ENCODE peak calls at places on chromosome 1, in four cellular contexts. T is astrocyte, D is WERI-Rb-1, J is mesenchymal stem cell. V is an unnamed sample.
A peak's percentile ranks its signal among the peaks of the same experiment; 100 is the strongest.

GRCh38 chr1:38361566-38361965 is 315.0 kb upstream of the POU3F1 start:
- DNase-seq in T (no peak), D (no peak), J (no peak), V (no peak)

GRCh38 chr1:110060034-110060661 is 10.3 kb downstream of the ALX3 start:
- DNase-seq in T (no peak), D (peak; percentile 68), J (peak; percentile 30), V (peak; percentile 74)

GRCh38 chr1:65512967-65513777 is 92.7 kb downstream of the LEPR start:
- DNase-seq in T (no peak), D (no peak), J (peak; percentile 33), V (no peak)

GRCh38 chr1:67347688-67348472 is 40.2 kb downstream of the IL12RB2 start:
- DNase-seq in T (peak; percentile 69), D (peak; percentile 57), J (peak; percentile 59), V (peak; percentile 32)

GRCh38 chr1:196609114-196609737 is 986 bp upstream of the KCNT2 start:
- DNase-seq in T (no peak), D (peak; percentile 89), J (no peak), V (no peak)

GRCh38 chr1:115337276-115337632 is 795 bp downstream of the NGF start:
- DNase-seq in T (no peak), D (peak; percentile 24), J (no peak), V (no peak)

GRCh38 chr1:99327357-99327756 is 63.1 kb downstream of the PLPPR4 start:
- DNase-seq in T (no peak), D (no peak), J (no peak), V (no peak)

GRCh38 chr1:226643167-226643566 is 94.6 kb downstream of the STUM start:
- DNase-seq in T (peak; percentile 82), D (no peak), J (peak; percentile 73), V (peak; percentile 38)

GRCh38 chr1:16430598-16430997 is 6.6 kb downstream of the SPATA21 start:
- DNase-seq in T (no peak), D (no peak), J (no peak), V (peak; percentile 25)

GRCh38 chr1:91655912-91656449 is 155.3 kb downstream of the CDC7 start:
- DNase-seq in T (no peak), D (no peak), J (no peak), V (no peak)

GRCh38 chr1:96978867-96979266 is 257.3 kb downstream of the PTBP2 start:
- DNase-seq in T (no peak), D (no peak), J (no peak), V (no peak)

GRCh38 chr1:243471754-243472725 is 216.2 kb downstream of the SDCCAG8 start:
- DNase-seq in T (peak; percentile 60), D (no peak), J (no peak), V (no peak)

GRCh38 chr1:236301958-236302335 is 20.2 kb upstream of the ERO1B start:
- DNase-seq in T (no peak), D (no peak), J (no peak), V (no peak)

GRCh38 chr1:236302941-236303340 is 21.2 kb upstream of the ERO1B start:
- DNase-seq in T (no peak), D (no peak), J (no peak), V (no peak)

GRCh38 chr1:236307437-236307836 is 25.7 kb upstream of the ERO1B start:
- DNase-seq in T (no peak), D (no peak), J (no peak), V (no peak)

GRCh38 chr1:236303675-236304074 is 21.9 kb upstream of the ERO1B start:
- DNase-seq in T (no peak), D (no peak), J (no peak), V (no peak)

GRCh38 chr1:236304682-236305081 is 22.9 kb upstream of the ERO1B start:
- DNase-seq in T (no peak), D (no peak), J (no peak), V (no peak)
- H3K9me3 ChIP-seq in T (no peaks in the 10 kb centered on the region), D (peaks cover 7% of the 10 kb centered on the region), J (no peaks in the 10 kb centered on the region), V (no peaks in the 10 kb centered on the region)

DNA sequence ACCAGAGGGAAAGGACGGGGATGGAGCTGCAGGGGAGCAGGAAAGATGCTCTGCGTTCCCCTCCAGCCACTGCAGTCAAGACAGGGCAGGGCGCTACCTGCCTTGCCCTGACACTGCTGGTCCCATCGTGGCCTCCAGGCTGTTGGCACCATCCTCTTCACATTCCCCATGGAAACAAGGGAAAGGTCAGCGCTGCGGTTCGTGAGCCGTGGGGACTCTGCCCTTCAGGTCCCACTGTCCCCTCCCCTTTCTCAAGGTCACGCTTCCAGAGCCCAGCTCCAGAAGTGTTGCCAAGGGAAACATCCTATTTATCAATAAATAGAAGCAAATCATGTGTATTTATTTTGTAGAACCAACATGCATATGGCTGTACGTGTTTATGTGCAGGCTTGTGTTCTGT is 56.0 kb downstream of the PGBD5 start:
- DNase-seq in T (no peak), D (no peak), J (no peak), V (no peak)
- H3K9me3 ChIP-seq in T (peaks cover 2% of the 10 kb centered on the region), D (no peaks in the 10 kb centered on the region), J (no peaks in the 10 kb centered on the region), V (no peaks in the 10 kb centered on the region)

DNA sequence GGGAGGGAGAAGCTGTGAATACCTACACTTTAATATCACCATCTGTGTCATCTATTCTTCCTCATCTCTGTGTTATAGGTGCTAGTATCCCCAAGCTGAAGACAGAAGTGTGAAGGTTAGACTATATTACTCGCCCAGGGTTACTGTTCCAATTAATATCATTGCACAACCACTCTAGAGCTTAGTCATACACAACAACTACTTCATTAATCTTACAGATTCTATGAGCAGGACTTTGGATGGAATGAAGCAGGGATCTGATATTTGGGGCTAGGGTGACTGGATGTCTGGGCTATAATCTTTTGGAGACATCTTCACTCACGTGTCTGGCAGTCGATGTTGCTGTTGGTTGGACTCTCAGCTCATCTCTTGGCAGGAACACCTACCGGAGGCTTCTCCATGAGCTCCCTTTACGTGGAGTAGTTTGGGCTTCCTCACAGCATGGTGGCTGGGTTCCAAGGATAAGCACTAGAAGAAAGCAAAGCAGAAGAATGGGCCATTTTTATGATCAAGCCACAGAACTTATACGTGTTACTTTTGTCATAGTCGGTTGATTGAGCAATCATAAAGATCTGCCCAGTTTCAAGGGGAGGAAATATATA is 519.2 kb upstream of the B3GALT2 start:
- DNase-seq in T (peak; percentile 60), D (no peak), J (peak; percentile 38), V (peak; percentile 61)
- H3K9me3 ChIP-seq in T (no peaks in the 10 kb centered on the region), D (no peaks in the 10 kb centered on the region), J (no peaks in the 10 kb centered on the region), V (no peaks in the 10 kb centered on the region)

DNA sequence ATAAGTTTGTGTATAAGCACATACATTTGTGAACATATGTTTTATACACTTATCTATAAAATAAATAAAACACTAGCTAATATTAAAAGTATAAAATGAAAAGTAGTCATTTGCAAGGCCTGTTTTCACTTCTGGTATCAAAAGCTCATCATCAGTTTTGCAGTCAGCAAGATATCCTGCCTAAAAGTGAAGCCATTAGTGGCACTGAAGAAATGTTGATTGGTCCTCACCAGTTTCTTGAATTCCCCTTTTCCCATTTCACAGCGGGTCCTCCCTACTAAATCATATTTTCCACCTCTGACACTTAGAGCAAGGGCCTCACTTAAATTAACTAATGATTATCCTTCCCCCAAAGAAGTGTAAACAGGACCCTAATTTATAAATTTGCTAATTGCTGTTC is 6.7 kb downstream of the TBX15 start:
- DNase-seq in T (no peak), D (no peak), J (no peak), V (no peak)
- H3K9me3 ChIP-seq in T (peaks cover 12% of the 10 kb centered on the region), D (no peaks in the 10 kb centered on the region), J (no peaks in the 10 kb centered on the region), V (no peaks in the 10 kb centered on the region)

GRCh38 chr1:46768445-46768844 is 30.4 kb upstream of the CYP4B1 start:
- DNase-seq in T (no peak), D (no peak), J (no peak), V (no peak)

GRCh38 chr1:46767649-46768282 is 31.1 kb upstream of the CYP4B1 start:
- DNase-seq in T (no peak), D (peak; percentile 72), J (no peak), V (no peak)

GRCh38 chr1:46772571-46772970 is 26.3 kb upstream of the CYP4B1 start:
- DNase-seq in T (no peak), D (no peak), J (no peak), V (no peak)

GRCh38 chr1:46770541-46770940 is 28.3 kb upstream of the CYP4B1 start:
- DNase-seq in T (no peak), D (no peak), J (no peak), V (no peak)

GRCh38 chr1:46769028-46769740 is 29.7 kb upstream of the CYP4B1 start:
- DNase-seq in T (no peak), D (no peak), J (no peak), V (no peak)
- H3K9me3 ChIP-seq in T (peaks cover 18% of the 10 kb centered on the region), D (peaks cover 19% of the 10 kb centered on the region), J (peaks cover 20% of the 10 kb centered on the region), V (no peaks in the 10 kb centered on the region)

DNA sequence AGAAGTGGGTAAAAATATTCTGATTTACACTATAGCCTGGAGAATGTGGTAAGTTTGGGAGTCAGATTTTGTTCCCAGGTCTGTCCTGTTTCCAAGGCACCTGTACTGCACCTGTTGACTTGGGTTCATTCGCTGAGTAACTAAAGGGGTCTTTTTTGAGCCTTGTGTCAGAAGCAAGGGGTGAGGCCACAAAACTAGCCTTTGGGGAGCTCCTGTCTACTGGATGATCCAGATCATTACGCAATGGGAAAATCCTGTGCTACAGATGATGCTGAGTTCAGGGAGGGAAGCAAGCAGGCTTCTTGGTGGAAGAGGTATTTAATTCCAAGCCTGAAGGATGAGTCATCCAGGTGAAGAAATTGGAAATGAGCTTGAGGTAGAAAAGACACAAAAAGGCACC is 424.0 kb downstream of the MATN1 start:
- DNase-seq in T (no peak), D (no peak), J (no peak), V (no peak)
- H3K9me3 ChIP-seq in T (no peaks in the 10 kb centered on the region), D (peaks cover 3% of the 10 kb centered on the region), J (peaks cover 9% of the 10 kb centered on the region), V (no peaks in the 10 kb centered on the region)

DNA sequence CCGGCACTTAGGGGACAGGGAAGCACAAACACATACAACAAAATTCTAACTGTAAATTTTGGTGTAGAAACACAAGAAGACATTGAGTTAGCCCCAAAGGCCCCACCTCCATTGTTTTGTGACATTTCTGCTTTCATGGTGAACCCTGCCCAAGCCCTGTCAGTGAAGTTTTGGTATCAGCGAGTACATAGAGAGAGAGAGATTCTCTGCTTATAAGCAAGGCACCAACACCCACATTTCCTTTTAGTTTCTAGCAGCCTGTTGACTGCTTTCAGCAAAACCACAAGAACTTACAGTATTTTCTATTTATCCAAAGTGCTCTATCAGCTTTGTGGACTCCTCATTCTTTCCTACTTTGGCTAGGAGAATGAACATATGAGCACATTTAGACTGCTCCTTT is 24.0 kb downstream of the ZNF124 start:
- DNase-seq in T (peak; percentile 18), D (no peak), J (no peak), V (no peak)
- H3K9me3 ChIP-seq in T (peaks cover 12% of the 10 kb centered on the region), D (peaks cover 4% of the 10 kb centered on the region), J (peaks cover 84% of the 10 kb centered on the region), V (peaks cover 43% of the 10 kb centered on the region)

DNA sequence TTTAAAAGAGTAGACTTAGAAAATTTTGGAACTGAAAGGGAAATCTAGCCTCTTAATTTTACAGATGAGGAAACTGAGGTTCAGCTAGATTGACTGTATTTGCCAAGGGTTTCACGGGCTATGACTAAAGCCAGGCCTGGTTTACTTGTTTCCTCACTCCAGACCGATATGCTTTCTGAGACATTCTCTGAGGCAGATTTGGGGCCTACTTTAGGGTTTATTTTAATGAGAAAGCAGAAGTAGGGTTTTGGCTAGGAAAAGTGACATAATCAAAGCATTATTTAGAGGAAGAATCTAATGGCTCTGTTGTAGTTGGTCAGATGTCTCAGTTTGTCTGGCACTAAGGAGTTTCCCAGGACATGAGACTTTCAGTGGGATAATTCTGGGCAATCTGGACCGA is 1.5 kb upstream of the RPTN start:
- DNase-seq in T (no peak), D (no peak), J (no peak), V (no peak)
- H3K9me3 ChIP-seq in T (no peaks in the 10 kb centered on the region), D (no peaks in the 10 kb centered on the region), J (no peaks in the 10 kb centered on the region), V (no peaks in the 10 kb centered on the region)